ENCODE peak calls at places on chromosomes 4 and X, in nine cellular contexts. One of them, this sample, is unnamed.

GRCh38 chrX:24340501-24340900 is 19.9 kb upstream of the SUPT20HL1 start:
- DNase-seq in nucleus accumbens: no peak
- DNase-seq in stimulated activated CD4-positive, alpha-beta T cell treated with anti-CD3 and anti-CD28 coated beads, TNF-alpha, amount 100 ng/mL, for 4 hours: no peak
- DNase-seq in head of caudate nucleus: no peak
- DNase-seq in NCI-H510A: no peak
- DNase-seq in activated CD4-positive, alpha-beta T cell treated with anti-CD3 and anti-CD28 coated beads for 36 hours: no peak
- DNase-seq in fibroblast of lung: no peak
- DNase-seq in mesenchymal stem cell: no peak
- DNase-seq in left ventricle myocardium inferior: no peak
- DNase-seq in this sample: no peak

GRCh38 chr4:181807771-181808170 is 435.4 kb upstream of the TENM3 start:
- DNase-seq in mesenchymal stem cell: no peak
- DNase-seq in stimulated activated CD4-positive, alpha-beta T cell treated with anti-CD3 and anti-CD28 coated beads, TNF-alpha, amount 100 ng/mL, for 4 hours: no peak
- DNase-seq in NCI-H510A: no peak
- DNase-seq in left ventricle myocardium inferior: no peak
- DNase-seq in activated CD4-positive, alpha-beta T cell treated with anti-CD3 and anti-CD28 coated beads for 36 hours: no peak
- DNase-seq in nucleus accumbens: no peak
- DNase-seq in fibroblast of lung: peak
- DNase-seq in head of caudate nucleus: no peak
- DNase-seq in this sample: no peak

GRCh38 chrX:50953832-50954231 is 43.3 kb downstream of the BMP15 start:
- DNase-seq in left ventricle myocardium inferior: no peak
- DNase-seq in mesenchymal stem cell: no peak
- DNase-seq in head of caudate nucleus: no peak
- DNase-seq in activated CD4-positive, alpha-beta T cell treated with anti-CD3 and anti-CD28 coated beads for 36 hours: no peak
- DNase-seq in nucleus accumbens: no peak
- DNase-seq in stimulated activated CD4-positive, alpha-beta T cell treated with anti-CD3 and anti-CD28 coated beads, TNF-alpha, amount 100 ng/mL, for 4 hours: no peak
- DNase-seq in NCI-H510A: no peak
- DNase-seq in fibroblast of lung: no peak
- DNase-seq in this sample: no peak

GRCh38 chr4:2300431-2300861 is 38.5 kb upstream of the MXD4 start:
- DNase-seq in head of caudate nucleus: no peak
- DNase-seq in NCI-H510A: no peak
- DNase-seq in left ventricle myocardium inferior: no peak
- DNase-seq in fibroblast of lung: no peak
- DNase-seq in activated CD4-positive, alpha-beta T cell treated with anti-CD3 and anti-CD28 coated beads for 36 hours: no peak
- DNase-seq in stimulated activated CD4-positive, alpha-beta T cell treated with anti-CD3 and anti-CD28 coated beads, TNF-alpha, amount 100 ng/mL, for 4 hours: no peak
- DNase-seq in mesenchymal stem cell: no peak
- DNase-seq in nucleus accumbens: no peak
- DNase-seq in this sample: no peak

GRCh38 chr4:78956979-78957378 is 17.7 kb upstream of the PAQR3 start:
- DNase-seq in head of caudate nucleus: no peak
- DNase-seq in stimulated activated CD4-positive, alpha-beta T cell treated with anti-CD3 and anti-CD28 coated beads, TNF-alpha, amount 100 ng/mL, for 4 hours: no peak
- DNase-seq in fibroblast of lung: peak
- DNase-seq in left ventricle myocardium inferior: no peak
- DNase-seq in NCI-H510A: no peak
- DNase-seq in mesenchymal stem cell: no peak
- DNase-seq in nucleus accumbens: no peak
- DNase-seq in activated CD4-positive, alpha-beta T cell treated with anti-CD3 and anti-CD28 coated beads for 36 hours: no peak
- DNase-seq in this sample: no peak

GRCh38 chr4:5912614-5913019 is 19.7 kb upstream of the CRMP1 start:
- DNase-seq in nucleus accumbens: no peak
- DNase-seq in stimulated activated CD4-positive, alpha-beta T cell treated with anti-CD3 and anti-CD28 coated beads, TNF-alpha, amount 100 ng/mL, for 4 hours: no peak
- DNase-seq in head of caudate nucleus: no peak
- DNase-seq in left ventricle myocardium inferior: no peak
- DNase-seq in activated CD4-positive, alpha-beta T cell treated with anti-CD3 and anti-CD28 coated beads for 36 hours: no peak
- DNase-seq in NCI-H510A: no peak
- DNase-seq in mesenchymal stem cell: no peak
- DNase-seq in fibroblast of lung: no peak
- DNase-seq in this sample: no peak

GRCh38 chr4:97653701-97654100 is 489.6 kb downstream of the STPG2 start:
- DNase-seq in fibroblast of lung: peak
- DNase-seq in NCI-H510A: no peak
- DNase-seq in stimulated activated CD4-positive, alpha-beta T cell treated with anti-CD3 and anti-CD28 coated beads, TNF-alpha, amount 100 ng/mL, for 4 hours: no peak
- DNase-seq in head of caudate nucleus: no peak
- DNase-seq in nucleus accumbens: no peak
- DNase-seq in left ventricle myocardium inferior: no peak
- DNase-seq in mesenchymal stem cell: no peak
- DNase-seq in activated CD4-positive, alpha-beta T cell treated with anti-CD3 and anti-CD28 coated beads for 36 hours: no peak
- DNase-seq in this sample: no peak

GRCh38 chrX:8105531-8105930 is 65.5 kb downstream of the VCX2 start:
- DNase-seq in left ventricle myocardium inferior: no peak
- DNase-seq in mesenchymal stem cell: no peak
- DNase-seq in nucleus accumbens: no peak
- DNase-seq in head of caudate nucleus: no peak
- DNase-seq in fibroblast of lung: no peak
- DNase-seq in NCI-H510A: no peak
- DNase-seq in activated CD4-positive, alpha-beta T cell treated with anti-CD3 and anti-CD28 coated beads for 36 hours: no peak
- DNase-seq in stimulated activated CD4-positive, alpha-beta T cell treated with anti-CD3 and anti-CD28 coated beads, TNF-alpha, amount 100 ng/mL, for 4 hours: no peak
- DNase-seq in this sample: no peak

GRCh38 chr4:174120446-174121142 is 162.9 kb downstream of the FBXO8 start:
- DNase-seq in activated CD4-positive, alpha-beta T cell treated with anti-CD3 and anti-CD28 coated beads for 36 hours: peak
- DNase-seq in nucleus accumbens: peak
- DNase-seq in stimulated activated CD4-positive, alpha-beta T cell treated with anti-CD3 and anti-CD28 coated beads, TNF-alpha, amount 100 ng/mL, for 4 hours: no peak
- DNase-seq in NCI-H510A: peak
- DNase-seq in left ventricle myocardium inferior: peak
- DNase-seq in mesenchymal stem cell: peak
- DNase-seq in head of caudate nucleus: peak
- DNase-seq in fibroblast of lung: peak
- DNase-seq in this sample: no peak

GRCh38 chrX:38754102-38754790 is 47.0 kb upstream of the MID1IP1 start:
- DNase-seq in head of caudate nucleus: peak
- DNase-seq in left ventricle myocardium inferior: no peak
- DNase-seq in NCI-H510A: no peak
- DNase-seq in mesenchymal stem cell: peak
- DNase-seq in fibroblast of lung: peak
- DNase-seq in stimulated activated CD4-positive, alpha-beta T cell treated with anti-CD3 and anti-CD28 coated beads, TNF-alpha, amount 100 ng/mL, for 4 hours: no peak
- DNase-seq in nucleus accumbens: peak
- DNase-seq in activated CD4-positive, alpha-beta T cell treated with anti-CD3 and anti-CD28 coated beads for 36 hours: peak
- DNase-seq in this sample: no peak

GRCh38 chr4:10033191-10033881 is 12.0 kb upstream of the SLC2A9 start:
- DNase-seq in activated CD4-positive, alpha-beta T cell treated with anti-CD3 and anti-CD28 coated beads for 36 hours: no peak
- DNase-seq in fibroblast of lung: peak
- DNase-seq in mesenchymal stem cell: peak
- DNase-seq in stimulated activated CD4-positive, alpha-beta T cell treated with anti-CD3 and anti-CD28 coated beads, TNF-alpha, amount 100 ng/mL, for 4 hours: no peak
- DNase-seq in left ventricle myocardium inferior: peak
- DNase-seq in NCI-H510A: no peak
- DNase-seq in head of caudate nucleus: peak
- DNase-seq in nucleus accumbens: no peak
- DNase-seq in this sample: no peak

GRCh38 chr4:86977621-86978184 is 42.9 kb downstream of the AFF1 start:
- DNase-seq in nucleus accumbens: no peak
- DNase-seq in mesenchymal stem cell: peak
- DNase-seq in left ventricle myocardium inferior: no peak
- DNase-seq in fibroblast of lung: peak
- DNase-seq in NCI-H510A: peak
- DNase-seq in head of caudate nucleus: no peak
- DNase-seq in activated CD4-positive, alpha-beta T cell treated with anti-CD3 and anti-CD28 coated beads for 36 hours: peak
- DNase-seq in stimulated activated CD4-positive, alpha-beta T cell treated with anti-CD3 and anti-CD28 coated beads, TNF-alpha, amount 100 ng/mL, for 4 hours: no peak
- DNase-seq in this sample: peak

GRCh38 chr4:123699823-123700822 is 303.5 kb downstream of the SPRY1 start:
- DNase-seq in NCI-H510A: no peak
- DNase-seq in fibroblast of lung: peak
- DNase-seq in left ventricle myocardium inferior: no peak
- DNase-seq in head of caudate nucleus: no peak
- DNase-seq in mesenchymal stem cell: peak
- DNase-seq in nucleus accumbens: no peak
- DNase-seq in stimulated activated CD4-positive, alpha-beta T cell treated with anti-CD3 and anti-CD28 coated beads, TNF-alpha, amount 100 ng/mL, for 4 hours: no peak
- DNase-seq in activated CD4-positive, alpha-beta T cell treated with anti-CD3 and anti-CD28 coated beads for 36 hours: no peak
- DNase-seq in this sample: no peak

GRCh38 chr4:7336732-7337131 is 98.0 kb downstream of the PSAPL1 start:
- DNase-seq in activated CD4-positive, alpha-beta T cell treated with anti-CD3 and anti-CD28 coated beads for 36 hours: no peak
- DNase-seq in stimulated activated CD4-positive, alpha-beta T cell treated with anti-CD3 and anti-CD28 coated beads, TNF-alpha, amount 100 ng/mL, for 4 hours: no peak
- DNase-seq in fibroblast of lung: no peak
- DNase-seq in head of caudate nucleus: no peak
- DNase-seq in mesenchymal stem cell: no peak
- DNase-seq in left ventricle myocardium inferior: peak
- DNase-seq in NCI-H510A: no peak
- DNase-seq in nucleus accumbens: no peak
- DNase-seq in this sample: no peak

GRCh38 chrX:151564035-151564434 is 560 bp downstream of the PASD1 start:
- DNase-seq in mesenchymal stem cell: no peak
- DNase-seq in NCI-H510A: no peak
- DNase-seq in stimulated activated CD4-positive, alpha-beta T cell treated with anti-CD3 and anti-CD28 coated beads, TNF-alpha, amount 100 ng/mL, for 4 hours: no peak
- DNase-seq in fibroblast of lung: no peak
- DNase-seq in activated CD4-positive, alpha-beta T cell treated with anti-CD3 and anti-CD28 coated beads for 36 hours: no peak
- DNase-seq in left ventricle myocardium inferior: no peak
- DNase-seq in nucleus accumbens: no peak
- DNase-seq in head of caudate nucleus: no peak
- DNase-seq in this sample: no peak

GRCh38 chrX:140817943-140818342 is 108.4 kb downstream of the LINC00632 start:
- DNase-seq in mesenchymal stem cell: peak
- DNase-seq in left ventricle myocardium inferior: no peak
- DNase-seq in nucleus accumbens: no peak
- DNase-seq in NCI-H510A: no peak
- DNase-seq in head of caudate nucleus: no peak
- DNase-seq in fibroblast of lung: peak
- DNase-seq in stimulated activated CD4-positive, alpha-beta T cell treated with anti-CD3 and anti-CD28 coated beads, TNF-alpha, amount 100 ng/mL, for 4 hours: no peak
- DNase-seq in activated CD4-positive, alpha-beta T cell treated with anti-CD3 and anti-CD28 coated beads for 36 hours: no peak
- DNase-seq in this sample: no peak

GRCh38 chrX:18970465-18970864 is 13.4 kb downstream of the PHKA2 start:
- DNase-seq in NCI-H510A: no peak
- DNase-seq in activated CD4-positive, alpha-beta T cell treated with anti-CD3 and anti-CD28 coated beads for 36 hours: no peak
- DNase-seq in stimulated activated CD4-positive, alpha-beta T cell treated with anti-CD3 and anti-CD28 coated beads, TNF-alpha, amount 100 ng/mL, for 4 hours: no peak
- DNase-seq in fibroblast of lung: no peak
- DNase-seq in mesenchymal stem cell: peak
- DNase-seq in head of caudate nucleus: no peak
- DNase-seq in nucleus accumbens: no peak
- DNase-seq in left ventricle myocardium inferior: no peak
- DNase-seq in this sample: no peak

GRCh38 chr4:86441175-86441960 is 81.5 kb upstream of the MAPK10 start:
- DNase-seq in activated CD4-positive, alpha-beta T cell treated with anti-CD3 and anti-CD28 coated beads for 36 hours: no peak
- DNase-seq in NCI-H510A: no peak
- DNase-seq in mesenchymal stem cell: peak
- DNase-seq in fibroblast of lung: peak
- DNase-seq in left ventricle myocardium inferior: no peak
- DNase-seq in stimulated activated CD4-positive, alpha-beta T cell treated with anti-CD3 and anti-CD28 coated beads, TNF-alpha, amount 100 ng/mL, for 4 hours: no peak
- DNase-seq in nucleus accumbens: no peak
- DNase-seq in head of caudate nucleus: no peak
- DNase-seq in this sample: no peak

GRCh38 chrX:22192419-22193086 is 80.2 kb upstream of the CBLL2 start:
- DNase-seq in head of caudate nucleus: peak
- DNase-seq in activated CD4-positive, alpha-beta T cell treated with anti-CD3 and anti-CD28 coated beads for 36 hours: peak
- DNase-seq in NCI-H510A: no peak
- DNase-seq in left ventricle myocardium inferior: peak
- DNase-seq in fibroblast of lung: peak
- DNase-seq in mesenchymal stem cell: peak
- DNase-seq in nucleus accumbens: peak
- DNase-seq in stimulated activated CD4-positive, alpha-beta T cell treated with anti-CD3 and anti-CD28 coated beads, TNF-alpha, amount 100 ng/mL, for 4 hours: peak
- DNase-seq in this sample: no peak

GRCh38 chr4:110032603-110033002 is 119.9 kb downstream of the EGF start:
- DNase-seq in activated CD4-positive, alpha-beta T cell treated with anti-CD3 and anti-CD28 coated beads for 36 hours: no peak
- DNase-seq in NCI-H510A: no peak
- DNase-seq in head of caudate nucleus: no peak
- DNase-seq in left ventricle myocardium inferior: no peak
- DNase-seq in mesenchymal stem cell: peak
- DNase-seq in fibroblast of lung: no peak
- DNase-seq in stimulated activated CD4-positive, alpha-beta T cell treated with anti-CD3 and anti-CD28 coated beads, TNF-alpha, amount 100 ng/mL, for 4 hours: no peak
- DNase-seq in nucleus accumbens: no peak
- DNase-seq in this sample: no peak

GRCh38 chr4:17781072-17781830 is at the start of gene FAM184B:
- DNase-seq in fibroblast of lung: peak
- DNase-seq in NCI-H510A: no peak
- DNase-seq in stimulated activated CD4-positive, alpha-beta T cell treated with anti-CD3 and anti-CD28 coated beads, TNF-alpha, amount 100 ng/mL, for 4 hours: no peak
- DNase-seq in activated CD4-positive, alpha-beta T cell treated with anti-CD3 and anti-CD28 coated beads for 36 hours: peak
- DNase-seq in nucleus accumbens: no peak
- DNase-seq in mesenchymal stem cell: peak
- DNase-seq in left ventricle myocardium inferior: no peak
- DNase-seq in head of caudate nucleus: peak
- DNase-seq in this sample: no peak

GRCh38 chr4:134078230-134078914 is 123.2 kb downstream of the PABPC4L start:
- DNase-seq in activated CD4-positive, alpha-beta T cell treated with anti-CD3 and anti-CD28 coated beads for 36 hours: no peak
- DNase-seq in left ventricle myocardium inferior: no peak
- DNase-seq in head of caudate nucleus: no peak
- DNase-seq in nucleus accumbens: no peak
- DNase-seq in fibroblast of lung: no peak
- DNase-seq in mesenchymal stem cell: no peak
- DNase-seq in stimulated activated CD4-positive, alpha-beta T cell treated with anti-CD3 and anti-CD28 coated beads, TNF-alpha, amount 100 ng/mL, for 4 hours: no peak
- DNase-seq in NCI-H510A: no peak
- DNase-seq in this sample: no peak

GRCh38 chr4:2837110-2837903 is 6.3 kb upstream of the ADD1 start:
- DNase-seq in activated CD4-positive, alpha-beta T cell treated with anti-CD3 and anti-CD28 coated beads for 36 hours: peak
- DNase-seq in nucleus accumbens: no peak
- DNase-seq in NCI-H510A: no peak
- DNase-seq in head of caudate nucleus: no peak
- DNase-seq in stimulated activated CD4-positive, alpha-beta T cell treated with anti-CD3 and anti-CD28 coated beads, TNF-alpha, amount 100 ng/mL, for 4 hours: no peak
- DNase-seq in left ventricle myocardium inferior: no peak
- DNase-seq in fibroblast of lung: no peak
- DNase-seq in mesenchymal stem cell: no peak
- DNase-seq in this sample: no peak